ENCODE peak calls at places on chromosome 14, in ten cellular contexts. U is CD8-positive, alpha-beta memory T cell; K is NCI-H345; G is mammary epithelial cell; H is psoas muscle; A is glutamatergic neuron; Q is fibroblast of the aortic adventitia; W is A172; P is astrocyte of the hippocampus; L is NCI-H2107. Z is an unnamed sample.

GRCh38 chr14:75960219-75960618 is 21.6 kb downstream of the TGFB3 start:
- DNase-seq in K (no peak), Q (no peak), G (no peak), L (no peak), A (no peak), W (no peak), U (no peak), H (no peak), P (no peak), Z (no peak)

GRCh38 chr14:22479781-22480464 is 109.1 kb downstream of the DAD1 start:
- DNase-seq in P (peak), A (no peak), Q (peak), W (no peak), K (no peak), U (no peak), L (no peak), H (no peak), G (no peak), Z (no peak)

GRCh38 chr14:99033951-99034350 is 238.0 kb downstream of the BCL11B start:
- DNase-seq in P (no peak), K (no peak), Q (no peak), W (no peak), G (no peak), U (no peak), L (no peak), H (no peak), A (no peak), Z (no peak)

GRCh38 chr14:67480011-67480410 is 8.5 kb downstream of the TMEM229B start:
- DNase-seq in P (no peak), U (no peak), Q (no peak), W (no peak), A (peak), H (no peak), K (peak), L (no peak), G (no peak), Z (no peak)

GRCh38 chr14:69464829-69465228 is 19.7 kb upstream of the PLEKHD1 start:
- DNase-seq in K (no peak), G (no peak), Q (peak), L (no peak), P (peak), A (no peak), W (peak), H (no peak), U (no peak), Z (no peak)

GRCh38 chr14:95892142-95892541 is 15.5 kb downstream of the TUNAR start:
- DNase-seq in Q (no peak), L (no peak), K (no peak), G (no peak), W (no peak), P (no peak), H (no peak), A (no peak), U (no peak), Z (no peak)

GRCh38 chr14:23160924-23161522 is 22.4 kb downstream of the SLC7A8 start:
- DNase-seq in L (no peak), U (no peak), Q (peak), P (peak), A (no peak), H (peak), W (peak), K (no peak), G (peak), Z (peak)

GRCh38 chr14:96502621-96503251 is 554 bp downstream of the PAPOLA start:
- DNase-seq in A (peak), U (peak), K (peak), P (peak), G (peak), H (peak), W (peak), L (no peak), Q (peak), Z (peak)

GRCh38 chr14:38339704-38340103 is 83.8 kb upstream of the CLEC14A start:
- DNase-seq in K (no peak), Q (peak), L (no peak), P (no peak), G (no peak), U (no peak), H (no peak), W (peak), A (no peak), Z (peak)

GRCh38 chr14:36604757-36605505 is 22.5 kb upstream of the NKX2-8 start:
- DNase-seq in G (peak), A (peak), P (peak), Q (peak), U (no peak), H (no peak), K (peak), W (peak), L (peak), Z (peak)

GRCh38 chr14:59032821-59033220 is 155.6 kb upstream of the DAAM1 start:
- DNase-seq in Q (no peak), K (no peak), G (no peak), W (no peak), P (peak), L (no peak), A (no peak), U (no peak), H (no peak), Z (no peak)

GRCh38 chr14:64421166-64421565 is 33.0 kb downstream of the MTHFD1 start:
- DNase-seq in L (no peak), P (peak), W (peak), H (peak), U (no peak), A (no peak), Q (peak), K (no peak), G (peak), Z (peak)

GRCh38 chr14:103057028-103057371 is 349 bp downstream of the CDC42BPB start:
- DNase-seq in W (no peak), G (no peak), P (no peak), Q (no peak), H (peak), K (no peak), L (no peak), U (no peak), A (peak), Z (no peak)

GRCh38 chr14:34781242-34781641 is 66.8 kb upstream of the CFL2 start:
- DNase-seq in W (peak), P (peak), A (no peak), H (no peak), L (no peak), K (no peak), U (no peak), G (peak), Q (peak), Z (peak)

GRCh38 chr14:88037270-88037669 is 32.3 kb downstream of the GPR65 start:
- DNase-seq in W (no peak), G (no peak), H (no peak), U (no peak), L (no peak), K (peak), P (no peak), A (no peak), Q (no peak), Z (no peak)

GRCh38 chr14:21038416-21039058 is 3.6 kb upstream of the RNASE7 start:
- DNase-seq in H (no peak), A (no peak), Q (no peak), U (no peak), L (no peak), G (no peak), W (no peak), P (no peak), K (no peak), Z (no peak)

GRCh38 chr14:54642121-54642520 is 75.2 kb downstream of the SAMD4A start:
- DNase-seq in P (no peak), U (no peak), A (no peak), K (no peak), H (no peak), G (no peak), W (no peak), Q (no peak), L (no peak), Z (no peak)

GRCh38 chr14:55417955-55418354 is 6.3 kb upstream of the ATG14 start:
- DNase-seq in Q (no peak), A (no peak), L (no peak), U (no peak), G (no peak), K (no peak), H (no peak), W (no peak), P (no peak), Z (no peak)

GRCh38 chr14:88185843-88186242 is 137.2 kb downstream of the KCNK10 start:
- DNase-seq in Q (no peak), A (no peak), U (no peak), W (no peak), L (no peak), H (no peak), K (no peak), G (no peak), P (no peak), Z (no peak)

GRCh38 chr14:26926585-26926984 is 328.8 kb upstream of the NOVA1 start:
- DNase-seq in A (no peak), P (peak), W (no peak), U (no peak), H (no peak), G (no peak), Q (no peak), L (no peak), K (no peak), Z (no peak)

GRCh38 chr14:50447491-50447890 is 50.8 kb upstream of the CDKL1 start:
- DNase-seq in H (no peak), Q (peak), L (no peak), A (no peak), P (peak), K (no peak), W (peak), U (no peak), G (peak), Z (no peak)

GRCh38 chr14:50821471-50822464 is 9.2 kb downstream of the NIN start:
- DNase-seq in W (no peak), P (no peak), L (no peak), U (peak), K (no peak), Q (no peak), A (no peak), G (peak), H (peak), Z (no peak)

GRCh38 chr14:101721111-101721510 is 40.4 kb upstream of the PPP2R5C start:
- DNase-seq in G (no peak), Q (no peak), W (no peak), H (no peak), A (no peak), P (no peak), L (no peak), K (no peak), U (no peak), Z (no peak)

GRCh38 chr14:79809849-79810612 is 401.3 kb downstream of the DIO2 start:
- DNase-seq in H (no peak), P (peak), K (peak), Q (no peak), U (no peak), L (peak), W (peak), A (no peak), G (no peak), Z (peak)

GRCh38 chr14:96629558-96630222 is 127.5 kb downstream of the PAPOLA start:
- DNase-seq in A (no peak), L (no peak), G (no peak), H (no peak), U (no peak), P (no peak), W (no peak), Q (no peak), K (no peak), Z (no peak)

GRCh38 chr14:22432348-22432976 is 156.6 kb downstream of the DAD1 start:
- DNase-seq in A (no peak), U (no peak), H (no peak), P (peak), L (peak), G (peak), Q (peak), K (no peak), W (peak), Z (peak)

GRCh38 chr14:96037891-96038557 is 1.1 kb upstream of the C14orf132 start:
- DNase-seq in H (peak), P (no peak), A (peak), L (no peak), K (no peak), U (no peak), Q (peak), W (peak), G (peak), Z (peak)

GRCh38 chr14:90495357-90496276 is 98.8 kb downstream of the CALM1 start:
- DNase-seq in H (peak), Q (peak), A (no peak), P (peak), G (peak), U (peak), W (peak), K (peak), L (no peak), Z (peak)

GRCh38 chr14:37124617-37125016 is 47.8 kb downstream of the SLC25A21 start:
- DNase-seq in K (peak), Q (no peak), U (no peak), L (no peak), P (peak), G (no peak), H (no peak), W (no peak), A (no peak), Z (no peak)

GRCh38 chr14:50542941-50543418 is 10.6 kb upstream of the MAP4K5 start:
- DNase-seq in K (peak), L (peak), A (no peak), P (peak), H (no peak), W (no peak), Q (peak), U (no peak), G (peak), Z (peak)

GRCh38 chr14:101845896-101846295 is 84.4 kb downstream of the PPP2R5C start:
- DNase-seq in Q (no peak), P (no peak), W (no peak), U (no peak), H (no peak), K (no peak), A (no peak), G (no peak), L (no peak), Z (no peak)

GRCh38 chr14:32509632-32510187 is 180.6 kb downstream of the AKAP6 start:
- DNase-seq in U (no peak), H (peak), P (peak), G (peak), W (peak), L (no peak), Q (peak), A (no peak), K (no peak), Z (peak)

GRCh38 chr14:92573761-92574498 is 60.3 kb downstream of the RIN3 start:
- DNase-seq in U (no peak), G (no peak), K (peak), Q (no peak), P (no peak), A (no peak), H (no peak), L (no peak), W (no peak), Z (no peak)

GRCh38 chr14:22112004-22112403 is 438.4 kb upstream of the OR4E1 start:
- DNase-seq in L (no peak), W (no peak), U (peak), K (no peak), Q (no peak), P (no peak), A (peak), G (no peak), H (no peak), Z (no peak)

GRCh38 chr14:74018029-74018703 is 922 bp downstream of the ENTPD5 start:
- DNase-seq in K (no peak), P (peak), G (peak), L (no peak), U (no peak), A (no peak), Q (peak), H (no peak), W (peak), Z (peak)

GRCh38 chr14:85562630-85563029 is 32.7 kb downstream of the FLRT2 start:
- DNase-seq in W (no peak), H (no peak), K (no peak), P (no peak), A (no peak), U (no peak), L (no peak), Q (no peak), G (no peak), Z (no peak)

Z was measured in GM03348.